ENCODE peak calls at places on chromosome 7, in ten cellular contexts. K is AG04450, E is osteocyte, P is dorsolateral prefrontal cortex, G is Caco-2, L is bronchial epithelial cell, X is hepatocyte, Z is MCF 10A, B is HFFc6, U is HL-60. A is an unnamed sample.

GRCh38 chr7:98870071-98870651 is 347 bp upstream of the TMEM130 start:
- DNase-seq in K (no peak), E (no peak), P (peak; percentile 61), G (no peak), L (peak; percentile 26), X (peak; percentile 67), Z (peak; percentile 37), B (peak; percentile 35), U (peak; percentile 53), A (peak; percentile 76)

GRCh38 chr7:97006146-97006950 is 995 bp downstream of the DLX6 start:
- DNase-seq in K (no peak), E (no peak), P (no peak), G (peak; percentile 82), L (no peak), X (peak; percentile 59), Z (no peak), B (no peak), U (peak; percentile 58), A (peak; percentile 66)

GRCh38 chr7:140506788-140507464 is 27.6 kb upstream of the MKRN1 start:
- DNase-seq in K (peak; percentile 74), E (peak; percentile 86), P (no peak), G (peak; percentile 53), L (peak; percentile 53), X (peak; percentile 71), Z (peak; percentile 30), B (peak; percentile 72), U (no peak), A (no peak)

GRCh38 chr7:154986200-154986599 is 16.7 kb downstream of the PAXIP1 start:
- DNase-seq in K (no peak), E (no peak), P (no peak), G (no peak), L (no peak), X (no peak), Z (no peak), B (no peak), U (no peak), A (no peak)

GRCh38 chr7:141444956-141445355 is 106.3 kb upstream of the AGK start:
- DNase-seq in K (no peak), E (no peak), P (no peak), G (no peak), L (no peak), X (no peak), Z (no peak), B (no peak), U (no peak), A (no peak)

GRCh38 chr7:125670926-125671572 is 741.4 kb upstream of the POT1 start:
- DNase-seq in K (no peak), E (no peak), P (no peak), G (no peak), L (peak; percentile 26), X (peak; percentile 34), Z (peak; percentile 57), B (no peak), U (no peak), A (no peak)

GRCh38 chr7:131502810-131503545 is 53.5 kb downstream of the PODXL start:
- DNase-seq in K (no peak), E (no peak), P (no peak), G (no peak), L (no peak), X (peak; percentile 76), Z (peak; percentile 58), B (peak; percentile 56), U (no peak), A (no peak)

GRCh38 chr7:151796091-151796870 is 80.6 kb downstream of the PRKAG2 start:
- DNase-seq in K (no peak), E (no peak), P (no peak), G (no peak), L (peak; percentile 80), X (peak; percentile 41), Z (peak; percentile 84), B (no peak), U (no peak), A (no peak)

GRCh38 chr7:83150310-83150709 is 12.4 kb downstream of the PCLO start:
- DNase-seq in K (no peak), E (no peak), P (no peak), G (no peak), L (no peak), X (no peak), Z (no peak), B (no peak), U (no peak), A (no peak)

GRCh38 chr7:16904086-16904485 is 22.3 kb upstream of the AGR3 start:
- DNase-seq in K (no peak), E (no peak), P (no peak), G (no peak), L (no peak), X (no peak), Z (no peak), B (no peak), U (no peak), A (no peak)

GRCh38 chr7:35624299-35625186 is 70.4 kb downstream of the HERPUD2 start:
- DNase-seq in K (no peak), E (no peak), P (peak; percentile 24), G (peak; percentile 62), L (peak; percentile 31), X (peak; percentile 67), Z (peak; percentile 51), B (peak; percentile 4), U (peak; percentile 40), A (peak; percentile 71)

GRCh38 chr7:35257251-35258124 is 3.6 kb upstream of the TBX20 start:
- DNase-seq in K (no peak), E (no peak), P (no peak), G (no peak), L (no peak), X (peak; percentile 25), Z (no peak), B (no peak), U (no peak), A (no peak)

GRCh38 chr7:11332186-11332864 is 358.7 kb downstream of the PHF14 start:
- DNase-seq in K (no peak), E (no peak), P (no peak), G (no peak), L (no peak), X (no peak), Z (no peak), B (no peak), U (no peak), A (peak; percentile 37)

GRCh38 chr7:156560075-156560474 is 80.5 kb upstream of the RNF32 start:
- DNase-seq in K (no peak), E (no peak), P (no peak), G (peak; percentile 44), L (no peak), X (no peak), Z (no peak), B (no peak), U (no peak), A (no peak)

GRCh38 chr7:128783143-128783799 is 7.7 kb upstream of the OPN1SW start:
- DNase-seq in K (peak; percentile 66), E (no peak), P (no peak), G (no peak), L (peak; percentile 44), X (peak; percentile 86), Z (peak; percentile 47), B (peak; percentile 68), U (no peak), A (no peak)

GRCh38 chr7:5083291-5083690 is 37.6 kb downstream of the RBAK start:
- DNase-seq in K (no peak), E (peak; percentile 66), P (no peak), G (no peak), L (no peak), X (no peak), Z (no peak), B (no peak), U (no peak), A (no peak)
- TF ChIP-seq CTCF in K (no peak), E (no peak), P (no peak), G (no peak), L (no peak), X (no peak), Z (no peak), B (no peak), U (no peak), A (no peak)

GRCh38 chr7:136138991-136139390 is 161.8 kb upstream of the MTPN start:
- DNase-seq in K (no peak), E (no peak), P (no peak), G (no peak), L (no peak), X (no peak), Z (no peak), B (no peak), U (no peak), A (no peak)

GRCh38 chr7:136133491-136133990 is 156.4 kb upstream of the MTPN start:
- DNase-seq in K (peak; percentile 11), E (peak; percentile 88), P (no peak), G (no peak), L (no peak), X (no peak), Z (no peak), B (no peak), U (no peak), A (no peak)

GRCh38 chr7:136130819-136131637 is 153.9 kb upstream of the MTPN start:
- DNase-seq in K (no peak), E (no peak), P (no peak), G (no peak), L (no peak), X (no peak), Z (no peak), B (no peak), U (no peak), A (no peak)

GRCh38 chr7:136136906-136137305 is 159.7 kb upstream of the MTPN start:
- DNase-seq in K (no peak), E (no peak), P (no peak), G (no peak), L (no peak), X (no peak), Z (no peak), B (no peak), U (no peak), A (no peak)

DNA sequence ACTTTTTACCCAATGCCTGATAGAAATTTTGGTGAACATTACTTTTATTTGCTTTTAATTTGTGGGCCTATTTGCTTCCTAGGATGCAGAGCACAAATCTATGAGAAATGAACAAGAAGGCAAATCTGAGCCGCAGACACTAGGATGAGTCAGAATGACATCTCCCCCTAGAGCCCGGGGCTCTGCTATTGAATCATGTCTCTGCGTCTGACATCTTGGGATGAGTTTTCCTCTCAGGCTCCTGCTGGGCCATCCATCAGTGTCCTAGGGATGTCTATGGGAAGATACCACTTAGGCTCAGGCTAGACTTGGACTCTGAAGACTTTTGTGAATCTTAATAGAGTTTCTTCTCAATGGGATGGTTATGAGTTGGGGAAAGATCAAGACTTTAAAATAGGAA is 157.3 kb upstream of the MTPN start:
- DNase-seq in K (no peak), E (no peak), P (no peak), G (no peak), L (no peak), X (peak; percentile 18), Z (peak; percentile 42), B (no peak), U (no peak), A (no peak)
- TF ChIP-seq CTCF in K (no peak), E (no peak), P (no peak), G (no peak), L (no peak), X (no peak), Z (no peak), B (no peak), U (no peak), A (no peak)

GRCh38 chr7:134368851-134369533 is 52.3 kb upstream of the SLC35B4 start:
- DNase-seq in K (peak; percentile 23), E (no peak), P (no peak), G (no peak), L (peak; percentile 97), X (peak; percentile 71), Z (peak; percentile 97), B (peak; percentile 65), U (no peak), A (no peak)
- TF ChIP-seq CTCF in K (no peak), E (no peak), P (no peak), G (no peak), L (no peak), X (no peak), Z (no peak), B (no peak), U (no peak), A (no peak)

GRCh38 chr7:74068378-74069085 is 15.1 kb upstream of the LIMK1 start:
- DNase-seq in K (no peak), E (no peak), P (no peak), G (no peak), L (no peak), X (no peak), Z (no peak), B (no peak), U (no peak), A (no peak)
- TF ChIP-seq CTCF in K (no peak), E (no peak), P (no peak), G (no peak), L (no peak), X (no peak), Z (no peak), B (no peak), U (no peak), A (no peak)